ENCODE peak calls at places on chromosomes 1 and 21, in ten cellular contexts. N is stimulated activated CD4-positive, alpha-beta T cell treated with anti-CD3 and anti-CD28 coated beads, Interleukin-2, amount 100 ng/mL, for 24 hours; I is AG08396; B is stimulated activated naive CD8-positive, alpha-beta T cell treated with anti-CD3 and anti-CD28 coated beads, Interleukin-15, amount 100 ng/mL, for 72 hours; V is ACHN; R is C1 segment of cervical spinal cord; J is H54; Y is mucosa of descending colon; M is NCI-H524; G is pons. A is an unnamed sample.

GRCh38 chr21:45537111-45537745 is 5.0 kb downstream of the SLC19A1 start:
- DNase-seq in I (no peak), M (no peak), R (no peak), G (no peak), N (no peak), J (no peak), V (no peak), Y (no peak), B (no peak), A (no peak)

GRCh38 chr1:21763694-21764419 is 19.1 kb downstream of the USP48 start:
- DNase-seq in G (no peak), V (no peak), M (no peak), B (no peak), R (no peak), J (no peak), N (no peak), I (no peak), Y (no peak), A (no peak)

GRCh38 chr1:19336543-19336942 is 24.4 kb downstream of the SLC66A1 start:
- DNase-seq in G (no peak), J (peak; percentile 36), I (no peak), B (no peak), N (peak; percentile 62), R (no peak), M (no peak), V (no peak), Y (no peak), A (no peak)

GRCh38 chr1:2272686-2273400 is 44.7 kb downstream of the SKI start:
- DNase-seq in G (no peak), Y (no peak), V (no peak), B (no peak), J (no peak), M (no peak), I (no peak), R (no peak), N (no peak), A (no peak)

GRCh38 chr1:205376739-205377138 is 20.0 kb upstream of the KLHDC8A start:
- DNase-seq in N (no peak), M (no peak), Y (no peak), V (no peak), J (peak; percentile 18), G (no peak), I (no peak), R (no peak), B (no peak), A (no peak)

GRCh38 chr1:165816801-165817497 is 10.5 kb upstream of the UCK2 start:
- DNase-seq in N (no peak), M (no peak), Y (no peak), J (no peak), R (no peak), B (no peak), I (no peak), V (no peak), G (no peak), A (no peak)

GRCh38 chr1:189596197-189596596 is 881.5 kb downstream of the BRINP3 start:
- DNase-seq in B (no peak), M (no peak), V (no peak), Y (no peak), G (no peak), I (no peak), J (no peak), R (no peak), N (no peak), A (no peak)

GRCh38 chr1:29156543-29157268 is 25.0 kb downstream of the SRSF4 start:
- DNase-seq in M (no peak), N (no peak), B (no peak), G (no peak), R (no peak), I (no peak), V (no peak), Y (no peak), J (no peak), A (no peak)